ENCODE peak calls at places on chromosomes 16 and 17, in ten cellular contexts. M is activated CD4-positive, alpha-beta T cell treated with anti-CD3 and anti-CD28 coated beads, Interleukin-2, amount 10 ng/mL, durations not matched to agents 24 days and 14 days; V is NCI-H1417 treated with DMSO at 0.1 percent for 48 hours; N is AG09319; R is A549; X is H9; A is dorsolateral prefrontal cortex; Q is Karpas-422; D is LHCN-M2; P is progenitor cell of endocrine pancreas. E is an unnamed sample.

GRCh38 chr16:70705056-70705455 is 19.2 kb upstream of the MTSS2 start:
- DNase-seq in M (no peak), R (no peak), Q (no peak), P (no peak), A (no peak), D (no peak), V (no peak), X (no peak), N (no peak), E (no peak)

GRCh38 chr17:11598274-11599221 is at the start of gene DNAH9:
- DNase-seq in X (peak; percentile 99), D (no peak), M (peak; percentile 61), N (no peak), R (peak; percentile 62), A (peak; percentile 97), Q (no peak), V (no peak), P (peak; percentile 90), E (no peak)

GRCh38 chr17:21019976-21020575 is 22.7 kb downstream of the USP22 start:
- DNase-seq in R (no peak), N (no peak), V (no peak), A (peak; percentile 79), D (no peak), M (peak; percentile 78), X (no peak), P (no peak), Q (peak; percentile 84), E (peak; percentile 71)

GRCh38 chr16:11913425-11914079 is 2.2 kb downstream of the GSPT1 start:
- DNase-seq in R (no peak), P (no peak), M (peak; percentile 81), Q (peak; percentile 35), A (no peak), V (no peak), N (no peak), D (peak; percentile 45), X (no peak), E (no peak)

GRCh38 chr17:50683434-50684287 is 24.1 kb downstream of the ANKRD40 start:
- DNase-seq in P (no peak), M (no peak), R (no peak), Q (no peak), A (no peak), N (no peak), V (no peak), D (no peak), X (no peak), E (no peak)

GRCh38 chr17:17710355-17710727 is 29.1 kb downstream of the RAI1 start:
- DNase-seq in A (no peak), M (no peak), N (no peak), Q (no peak), R (no peak), D (no peak), V (no peak), X (no peak), P (no peak), E (no peak)

GRCh38 chr16:82694239-82694874 is 67.6 kb downstream of the CDH13 start:
- DNase-seq in D (peak; percentile 88), A (no peak), P (no peak), M (no peak), V (no peak), R (no peak), Q (no peak), N (no peak), X (no peak), E (no peak)

GRCh38 chr17:2347805-2348685 is 10.7 kb downstream of the SGSM2 start:
- DNase-seq in X (peak; percentile 99), P (no peak), R (peak; percentile 47), Q (no peak), D (peak; percentile 86), A (no peak), M (no peak), V (peak; percentile 21), N (peak; percentile 64), E (no peak)

GRCh38 chr16:57682809-57683318 is 11.7 kb upstream of the DRC7 start:
- DNase-seq in X (no peak), M (no peak), N (no peak), R (no peak), D (no peak), V (no peak), Q (no peak), P (no peak), A (no peak), E (no peak)

E was measured in OCI-LY7.